ENCODE peak calls at places on chromosomes 3 and 15, in seven cellular contexts. T is sigmoid colon, Y is endothelial cell of umbilical vein, B is left lung, J is Peyer's patch, W is endodermal cell, R is hepatocyte. U is an unnamed sample.

GRCh38 chr15:32646304-32646703 is 4.8 kb downstream of the SCG5 start:
- DNase-seq in T (no peak), J (no peak), R (no peak), B (no peak), W (no peak), Y (no peak), U (no peak)

GRCh38 chr3:10668077-10668476 is 148.0 kb upstream of the SLC6A11 start:
- DNase-seq in B (peak; percentile 22), J (no peak), T (no peak), W (no peak), R (no peak), Y (no peak), U (no peak)

GRCh38 chr3:74643636-74644035 is 29.2 kb upstream of the CNTN3 start:
- DNase-seq in T (peak; percentile 69), J (no peak), B (no peak), R (peak; percentile 69), W (no peak), Y (peak; percentile 4), U (no peak)

GRCh38 chr3:98732239-98733054 is 30.7 kb upstream of the ST3GAL6 start:
- DNase-seq in R (peak; percentile 63), Y (peak; percentile 59), B (peak; percentile 69), J (no peak), W (peak; percentile 92), T (peak; percentile 72), U (peak; percentile 69)

GRCh38 chr3:69329897-69330296 is 56.0 kb downstream of the FRMD4B start:
- DNase-seq in Y (no peak), B (no peak), R (no peak), T (no peak), W (no peak), J (no peak), U (no peak)

GRCh38 chr15:72936691-72937679 is 115.3 kb upstream of the NEO1 start:
- DNase-seq in T (no peak), Y (no peak), J (no peak), W (peak; percentile 7), B (no peak), R (no peak), U (no peak)

GRCh38 chr15:29196306-29196705 is 73.3 kb downstream of the NSMCE3 start:
- DNase-seq in R (no peak), Y (no peak), J (no peak), T (no peak), B (no peak), W (peak; percentile 59), U (no peak)

GRCh38 chr3:171944109-171945016 is 95.0 kb upstream of the FNDC3B start:
- DNase-seq in B (no peak), J (no peak), W (no peak), R (no peak), T (no peak), Y (peak; percentile 91), U (no peak)

GRCh38 chr3:64022451-64023186 is 675 bp downstream of the PSMD6 start:
- DNase-seq in J (no peak), W (peak; percentile 51), Y (peak; percentile 51), R (peak; percentile 11), T (no peak), B (no peak), U (no peak)

GRCh38 chr15:61282661-61283060 is 53.6 kb upstream of the RORA start:
- DNase-seq in Y (no peak), B (no peak), W (no peak), J (no peak), T (no peak), R (no peak), U (no peak)

GRCh38 chr15:66733976-66734375 is 31.9 kb downstream of the SMAD6 start:
- DNase-seq in B (no peak), J (no peak), T (peak; percentile 65), W (no peak), R (no peak), Y (no peak), U (no peak)

GRCh38 chr15:65323071-65323511 is 18.6 kb downstream of the RNU5B-1 start:
- DNase-seq in R (peak; percentile 76), T (peak; percentile 96), B (no peak), J (no peak), Y (peak; percentile 55), W (no peak), U (no peak)

GRCh38 chr3:53614307-53614706 is 119.9 kb downstream of the CACNA1D start:
- DNase-seq in J (no peak), Y (no peak), B (no peak), R (no peak), T (no peak), W (no peak), U (no peak)

GRCh38 chr3:42658091-42658770 is 4.7 kb downstream of the ZBTB47 start:
- DNase-seq in J (no peak), W (no peak), R (no peak), Y (no peak), T (peak; percentile 68), B (no peak), U (no peak)

GRCh38 chr15:88704791-88705768 is 66.3 kb downstream of the ISG20 start:
- DNase-seq in Y (peak; percentile 27), W (peak; percentile 70), T (peak; percentile 83), R (peak; percentile 72), J (no peak), B (peak; percentile 58), U (no peak)

GRCh38 chr3:32421991-32422859 is 30.6 kb downstream of the CMTM7 start:
- DNase-seq in R (no peak), T (peak; percentile 94), B (peak; percentile 87), Y (peak; percentile 97), J (no peak), W (no peak), U (peak; percentile 93)

GRCh38 chr3:72081456-72081855 is 296.5 kb upstream of the PROK2 start:
- DNase-seq in Y (no peak), B (no peak), W (no peak), T (no peak), R (no peak), J (no peak), U (no peak)
- H3K4me3 ChIP-seq in Y (no peak overlapping the region), B (no peak overlapping the region), W (no peak overlapping the region), T (no peak overlapping the region), R (no peak overlapping the region), J (no peak overlapping the region), U (no peak overlapping the region)

GRCh38 chr3:78497692-78498091 is 1270.1 kb downstream of the ROBO1 start:
- DNase-seq in W (no peak), R (no peak), J (no peak), B (no peak), T (no peak), Y (no peak), U (no peak)
- TF ChIP-seq CTCF in W (no peak), R (peak; percentile 26), J (no peak), B (no peak), T (no peak), Y (no peak), U (no peak)

DNA sequence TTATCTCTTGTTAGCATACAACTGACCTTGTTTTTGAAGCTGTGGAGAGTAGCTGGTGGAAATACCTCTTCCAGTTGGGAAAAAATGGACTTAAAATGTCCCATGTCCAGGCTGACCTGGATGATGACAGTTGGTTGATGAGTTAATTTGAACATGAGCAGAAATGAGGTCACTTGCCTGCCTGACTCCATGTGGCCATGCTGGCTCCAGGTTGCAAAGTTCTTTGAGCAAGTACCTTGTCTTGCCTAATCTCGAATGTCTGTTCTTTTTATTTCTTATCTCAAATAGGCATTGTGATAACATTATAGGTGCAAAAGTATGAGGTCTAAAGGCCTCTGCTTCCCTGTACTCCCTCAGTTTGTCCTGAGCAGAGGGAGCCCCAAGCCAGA is 9.0 kb downstream of the MAPKBP1 start:
- DNase-seq in B (no peak), W (no peak), R (peak; percentile 31), J (no peak), T (no peak), Y (no peak), U (no peak)
- H3K27me3 ChIP-seq in B (no peaks in the 10 kb centered on the region), W (no peaks in the 10 kb centered on the region), R (no peaks in the 10 kb centered on the region), J (no peaks in the 10 kb centered on the region), T (no peaks in the 10 kb centered on the region), Y (no peaks in the 10 kb centered on the region), U (no peaks in the 10 kb centered on the region)

GRCh38 chr3:182115328-182116045 is 403.8 kb downstream of the SOX2 start:
- DNase-seq in T (no peak), R (no peak), W (no peak), B (no peak), Y (no peak), J (no peak), U (no peak)
- H3K4me3 ChIP-seq in T (no peak overlapping the region), R (no peak overlapping the region), W (no peak overlapping the region), B (no peak overlapping the region), Y (no peak overlapping the region), J (no peak overlapping the region), U (no peak overlapping the region)

GRCh38 chr3:107757140-107757539 is 234.4 kb downstream of the BBX start:
- DNase-seq in T (no peak), J (no peak), B (no peak), R (no peak), Y (no peak), W (no peak), U (no peak)

GRCh38 chr3:107756649-107757048 is 233.9 kb downstream of the BBX start:
- DNase-seq in R (no peak), W (no peak), J (no peak), T (no peak), B (no peak), Y (no peak), U (no peak)

GRCh38 chr3:107753494-107753893 is 230.7 kb downstream of the BBX start:
- DNase-seq in W (peak; percentile 87), B (no peak), Y (peak; percentile 47), T (no peak), J (no peak), R (peak; percentile 47), U (no peak)

GRCh38 chr3:107753988-107754387 is 231.2 kb downstream of the BBX start:
- DNase-seq in W (no peak), T (no peak), J (no peak), B (no peak), R (no peak), Y (no peak), U (no peak)

DNA sequence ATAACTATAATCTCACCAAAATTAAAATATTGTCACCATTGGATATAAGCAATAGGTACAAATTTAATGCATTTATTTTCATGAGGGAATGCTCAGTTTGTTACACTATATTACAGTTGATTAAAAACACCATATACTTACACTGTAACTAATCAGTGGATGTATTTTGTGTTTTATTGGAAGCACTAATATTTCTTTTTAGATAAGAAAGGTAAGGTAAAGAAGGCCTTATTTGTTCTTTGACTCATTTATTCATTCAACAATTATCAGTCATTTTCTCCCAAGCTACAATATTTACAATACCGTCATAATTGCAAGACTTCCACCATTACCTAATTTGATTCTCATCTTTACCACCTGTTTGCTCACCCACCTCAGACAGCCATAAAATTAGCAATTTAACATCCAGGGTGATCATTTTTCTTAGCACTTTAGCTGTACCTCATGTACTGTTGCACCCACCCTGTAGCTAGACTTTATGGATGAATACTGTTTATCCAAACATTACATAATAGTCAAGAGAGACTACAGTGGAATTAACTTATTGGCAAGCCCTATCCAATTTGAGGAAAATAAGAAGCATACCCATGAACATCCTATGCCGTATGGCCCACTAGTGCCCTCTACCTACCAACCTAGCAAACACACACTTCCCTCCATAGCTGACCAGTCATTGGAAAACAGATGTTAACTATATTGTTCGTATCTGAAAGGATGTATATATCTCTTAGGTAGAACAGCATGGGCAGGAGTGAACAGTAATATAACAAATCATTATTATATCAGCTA is 229.6 kb downstream of the BBX start:
- DNase-seq in B (no peak), J (no peak), T (no peak), R (peak; percentile 27), Y (peak; percentile 42), W (peak; percentile 59), U (no peak)
- TF ChIP-seq CTCF in B (peak; percentile 30), J (no peak), T (no peak), R (peak; percentile 54), Y (peak; percentile 41), W (peak; percentile 83), U (peak; percentile 28)

GRCh38 chr3:50676031-50676705 is 1.4 kb downstream of the DOCK3 start:
- DNase-seq in Y (no peak), W (no peak), B (no peak), R (no peak), J (no peak), T (no peak), U (no peak)
- H3K27me3 ChIP-seq in Y (peaks cover 66% of the 10 kb centered on the region), W (peaks cover 34% of the 10 kb centered on the region), B (peaks cover 95% of the 10 kb centered on the region), R (peaks cover 73% of the 10 kb centered on the region), J (peaks cover 6% of the 10 kb centered on the region), T (no peaks in the 10 kb centered on the region), U (peaks cover 68% of the 10 kb centered on the region)

U was measured in lower lobe of right lung.